ENCODE peak calls at places on chromosomes 7 and 10, in seven cellular contexts. P is left cardiac atrium; Y is iris pigment epithelial cell; I is fibroblast of the aortic adventitia; J is stimulated activated CD4-positive, alpha-beta T cell treated with anti-CD3 and anti-CD28 coated beads, Interleukin-4, amount 100 ng/mL, for 24 hours; K is GM18507; C is spleen. B is an unnamed sample.

GRCh38 chr7:113912881-113913280 is 5.9 kb downstream of the PPP1R3A start:
- DNase-seq in K (no peak), I (no peak), Y (no peak), J (no peak), P (no peak), C (no peak), B (no peak)

GRCh38 chr7:84533209-84533608 is 338.6 kb upstream of the SEMA3A start:
- DNase-seq in K (no peak), Y (no peak), C (no peak), J (no peak), I (no peak), P (no peak), B (no peak)

GRCh38 chr7:1856161-1856965 is 186.3 kb downstream of the ELFN1 start:
- DNase-seq in P (peak; percentile 17), C (peak; percentile 64), J (no peak), Y (no peak), K (no peak), I (no peak), B (peak; percentile 38)

GRCh38 chr7:96952974-96953391 is 52.4 kb upstream of the DLX6 start:
- DNase-seq in P (no peak), I (peak; percentile 49), J (no peak), K (no peak), C (no peak), Y (peak; percentile 34), B (no peak)

GRCh38 chr10:88318803-88319202 is 264.3 kb downstream of the RNLS start:
- DNase-seq in P (no peak), Y (peak; percentile 2), J (no peak), K (no peak), I (no peak), C (no peak), B (no peak)

GRCh38 chr10:51602326-51602725 is 97.1 kb downstream of the CSTF2T start:
- DNase-seq in J (no peak), Y (no peak), C (no peak), I (peak; percentile 8), P (no peak), K (no peak), B (no peak)

GRCh38 chr10:6065845-6066244 is 3.7 kb upstream of the IL2RA start:
- DNase-seq in P (no peak), Y (peak; percentile 69), J (peak; percentile 2), C (no peak), I (peak; percentile 22), K (no peak), B (peak; percentile 24)

GRCh38 chr10:49571419-49571818 is 32.5 kb upstream of the ERCC6 start:
- DNase-seq in I (peak; percentile 75), C (no peak), J (no peak), K (no peak), Y (peak; percentile 58), P (no peak), B (no peak)

GRCh38 chr7:70881470-70881869 is 250.5 kb upstream of the GALNT17 start:
- DNase-seq in I (no peak), J (no peak), C (no peak), Y (no peak), P (no peak), K (no peak), B (no peak)

GRCh38 chr7:77550586-77550985 is 13.5 kb downstream of the PTPN12 start:
- DNase-seq in P (no peak), C (no peak), J (no peak), Y (peak; percentile 64), K (no peak), I (peak; percentile 82), B (no peak)

GRCh38 chr7:73970801-73971229 is 57.2 kb upstream of the ELN start:
- DNase-seq in J (no peak), C (peak; percentile 67), I (no peak), Y (no peak), K (no peak), P (no peak), B (peak; percentile 39)